ENCODE peak calls at places on chromosomes 11 and 22, in seven cellular contexts. One of them, this sample, is unnamed.

GRCh38 chr11:331332-332060 is 10.8 kb upstream of the IFITM3 start:
- DNase-seq in sigmoid colon: peak; percentile 29
- DNase-seq in transverse colon: no peak
- DNase-seq in K562: no peak
- DNase-seq in GM23338: no peak
- DNase-seq in GM12891: no peak
- DNase-seq in stomach: no peak
- DNase-seq in this sample: no peak

GRCh38 chr11:83773950-83774880 is 488.0 kb upstream of the CCDC90B start:
- DNase-seq in GM23338: no peak
- DNase-seq in sigmoid colon: no peak
- DNase-seq in GM12891: no peak
- DNase-seq in stomach: no peak
- DNase-seq in K562: no peak
- DNase-seq in transverse colon: no peak
- DNase-seq in this sample: no peak

GRCh38 chr11:128965485-128965884 is 22.8 kb upstream of the TP53AIP1 start:
- DNase-seq in sigmoid colon: no peak
- DNase-seq in GM12891: no peak
- DNase-seq in transverse colon: no peak
- DNase-seq in GM23338: no peak
- DNase-seq in stomach: no peak
- DNase-seq in K562: no peak
- DNase-seq in this sample: no peak

GRCh38 chr11:126061707-126062678 is 673 bp downstream of the CDON start:
- DNase-seq in K562: peak; percentile 12
- DNase-seq in sigmoid colon: peak; percentile 78
- DNase-seq in GM23338: peak; percentile 87
- DNase-seq in GM12891: no peak
- DNase-seq in transverse colon: peak; percentile 31
- DNase-seq in stomach: no peak
- DNase-seq in this sample: no peak

GRCh38 chr11:125110996-125111340 is 458 bp downstream of the TMEM218 start:
- DNase-seq in sigmoid colon: no peak
- DNase-seq in transverse colon: peak; percentile 11
- DNase-seq in stomach: no peak
- DNase-seq in GM12891: no peak
- DNase-seq in GM23338: peak; percentile 38
- DNase-seq in K562: peak; percentile 19
- DNase-seq in this sample: no peak

GRCh38 chr11:34124885-34125668 is 19.6 kb downstream of the NAT10 start:
- DNase-seq in transverse colon: no peak
- DNase-seq in stomach: no peak
- DNase-seq in GM12891: no peak
- DNase-seq in GM23338: no peak
- DNase-seq in sigmoid colon: no peak
- DNase-seq in K562: no peak
- DNase-seq in this sample: no peak

GRCh38 chr11:118201966-118202365 is 22.8 kb downstream of the JAML start:
- DNase-seq in K562: no peak
- DNase-seq in GM12891: no peak
- DNase-seq in sigmoid colon: no peak
- DNase-seq in transverse colon: no peak
- DNase-seq in stomach: no peak
- DNase-seq in GM23338: no peak
- DNase-seq in this sample: no peak

GRCh38 chr11:68525930-68526329 is 65.4 kb downstream of the PPP6R3 start:
- DNase-seq in K562: no peak
- DNase-seq in GM23338: no peak
- DNase-seq in sigmoid colon: no peak
- DNase-seq in stomach: no peak
- DNase-seq in transverse colon: no peak
- DNase-seq in GM12891: no peak
- DNase-seq in this sample: no peak

GRCh38 chr11:62555464-62556092 is 9.0 kb upstream of the AHNAK start:
- DNase-seq in K562: no peak
- DNase-seq in sigmoid colon: peak; percentile 76
- DNase-seq in stomach: no peak
- DNase-seq in GM23338: peak; percentile 32
- DNase-seq in transverse colon: peak; percentile 74
- DNase-seq in GM12891: no peak
- DNase-seq in this sample: no peak

GRCh38 chr22:40396882-40397281 is 26.5 kb downstream of the SGSM3 start:
- DNase-seq in GM12891: no peak
- DNase-seq in GM23338: peak; percentile 79
- DNase-seq in K562: no peak
- DNase-seq in transverse colon: peak; percentile 85
- DNase-seq in sigmoid colon: no peak
- DNase-seq in stomach: peak; percentile 91
- DNase-seq in this sample: peak; percentile 89

GRCh38 chr11:134666273-134667174 is 254.5 kb upstream of the B3GAT1 start:
- DNase-seq in stomach: peak; percentile 18
- DNase-seq in GM23338: no peak
- DNase-seq in transverse colon: no peak
- DNase-seq in sigmoid colon: peak; percentile 41
- DNase-seq in GM12891: no peak
- DNase-seq in K562: no peak
- DNase-seq in this sample: no peak

GRCh38 chr11:85718991-85719807 is 33.2 kb upstream of the CCDC89 start:
- DNase-seq in sigmoid colon: peak; percentile 66
- DNase-seq in GM12891: no peak
- DNase-seq in stomach: no peak
- DNase-seq in K562: no peak
- DNase-seq in transverse colon: no peak
- DNase-seq in GM23338: peak; percentile 86
- DNase-seq in this sample: no peak

GRCh38 chr22:50189849-50190181 is 4.1 kb downstream of the TRABD start:
- DNase-seq in GM12891: no peak
- DNase-seq in sigmoid colon: no peak
- DNase-seq in stomach: no peak
- DNase-seq in GM23338: no peak
- DNase-seq in transverse colon: peak; percentile 47
- DNase-seq in K562: no peak
- DNase-seq in this sample: no peak

GRCh38 chr11:34449013-34449412 is 10.3 kb downstream of the CAT start:
- DNase-seq in GM23338: no peak
- DNase-seq in sigmoid colon: no peak
- DNase-seq in GM12891: no peak
- DNase-seq in stomach: no peak
- DNase-seq in transverse colon: no peak
- DNase-seq in K562: no peak
- DNase-seq in this sample: no peak

GRCh38 chr11:86955674-86956522 is 703 bp upstream of the FZD4 start:
- DNase-seq in K562: peak; percentile 90
- DNase-seq in GM12891: peak; percentile 53
- DNase-seq in transverse colon: peak; percentile 85
- DNase-seq in stomach: peak; percentile 89
- DNase-seq in GM23338: peak; percentile 89
- DNase-seq in sigmoid colon: peak; percentile 93
- DNase-seq in this sample: peak; percentile 84

GRCh38 chr11:86735462-86736302 is 63.3 kb upstream of the ME3 start:
- DNase-seq in GM23338: no peak
- DNase-seq in K562: no peak
- DNase-seq in sigmoid colon: no peak
- DNase-seq in GM12891: no peak
- DNase-seq in stomach: no peak
- DNase-seq in transverse colon: no peak
- DNase-seq in this sample: no peak

GRCh38 chr22:32761251-32761903 is 40.1 kb upstream of the TIMP3 start:
- DNase-seq in transverse colon: no peak
- DNase-seq in GM23338: no peak
- DNase-seq in sigmoid colon: no peak
- DNase-seq in stomach: no peak
- DNase-seq in GM12891: no peak
- DNase-seq in K562: no peak
- DNase-seq in this sample: no peak

GRCh38 chr22:23033116-23033905 is 37.0 kb upstream of the GNAZ start:
- DNase-seq in sigmoid colon: no peak
- DNase-seq in stomach: no peak
- DNase-seq in GM12891: no peak
- DNase-seq in GM23338: no peak
- DNase-seq in K562: peak; percentile 43
- DNase-seq in transverse colon: no peak
- DNase-seq in this sample: no peak

GRCh38 chr11:15893080-15893492 is 463.3 kb downstream of the SOX6 start:
- DNase-seq in GM23338: no peak
- DNase-seq in transverse colon: no peak
- DNase-seq in sigmoid colon: no peak
- DNase-seq in stomach: no peak
- DNase-seq in K562: no peak
- DNase-seq in GM12891: no peak
- DNase-seq in this sample: no peak

DNA sequence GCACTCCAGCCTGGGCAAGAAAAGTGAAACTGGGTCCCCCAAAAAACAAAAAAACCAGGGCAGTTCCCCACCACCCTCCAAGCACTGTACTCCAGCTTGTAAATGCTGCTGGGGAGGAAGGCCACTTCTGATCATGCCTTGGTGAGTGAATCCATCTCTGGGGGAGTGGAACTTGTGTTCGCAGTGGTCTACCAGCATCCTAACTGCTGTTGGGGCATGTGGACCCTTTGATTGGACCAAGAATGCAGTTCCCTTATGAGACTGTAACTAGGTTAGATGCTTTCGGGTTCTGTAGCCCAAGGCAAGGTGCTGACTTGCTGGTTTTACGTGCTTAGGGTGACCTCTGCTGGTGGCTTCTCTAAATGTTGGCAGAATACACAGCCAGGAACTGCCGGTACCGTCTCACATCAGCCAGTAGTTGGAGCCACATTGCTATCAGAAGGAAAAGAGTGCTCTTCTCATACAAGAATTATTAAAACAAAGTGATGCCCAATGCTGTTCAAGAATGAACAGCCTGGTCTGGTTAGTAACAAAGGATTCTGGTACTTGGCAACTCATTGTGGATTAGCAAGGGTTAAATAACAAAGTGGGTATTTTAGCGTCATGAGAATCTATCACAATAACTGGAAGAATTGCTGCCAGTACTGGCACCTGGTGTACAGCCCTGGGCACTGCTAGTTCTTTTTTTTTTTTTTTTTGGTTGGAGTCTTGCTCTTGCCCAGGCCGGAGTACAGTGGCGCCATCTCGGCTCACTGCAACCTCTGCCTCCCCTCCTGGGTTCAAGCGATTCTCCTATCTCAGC is 13.0 kb downstream of the EIF1AD start:
- DNase-seq in stomach: peak; percentile 93
- DNase-seq in transverse colon: peak; percentile 94
- DNase-seq in GM23338: peak; percentile 97
- DNase-seq in sigmoid colon: peak; percentile 94
- DNase-seq in K562: peak; percentile 75
- DNase-seq in GM12891: peak; percentile 85
- DNase-seq in this sample: peak; percentile 85
- TF ChIP-seq POLR2AphosphoS5 in stomach: no peak
- TF ChIP-seq POLR2AphosphoS5 in transverse colon: peak; percentile 46
- TF ChIP-seq POLR2AphosphoS5 in GM23338: no peak
- TF ChIP-seq POLR2AphosphoS5 in sigmoid colon: peak; percentile 61
- TF ChIP-seq POLR2AphosphoS5 in K562: no peak
- TF ChIP-seq POLR2AphosphoS5 in GM12891: no peak
- TF ChIP-seq POLR2AphosphoS5 in this sample: peak; percentile 83

GRCh38 chr22:37749831-37750595 is 53.2 kb downstream of the TRIOBP start:
- DNase-seq in GM23338: no peak
- DNase-seq in sigmoid colon: no peak
- DNase-seq in transverse colon: no peak
- DNase-seq in stomach: no peak
- DNase-seq in K562: no peak
- DNase-seq in GM12891: no peak
- DNase-seq in this sample: peak; percentile 83
- TF ChIP-seq POLR2AphosphoS5 in GM23338: no peak
- TF ChIP-seq POLR2AphosphoS5 in sigmoid colon: no peak
- TF ChIP-seq POLR2AphosphoS5 in transverse colon: no peak
- TF ChIP-seq POLR2AphosphoS5 in stomach: no peak
- TF ChIP-seq POLR2AphosphoS5 in K562: no peak
- TF ChIP-seq POLR2AphosphoS5 in GM12891: no peak
- TF ChIP-seq POLR2AphosphoS5 in this sample: peak; percentile 23

GRCh38 chr11:47565340-47566165 is at the start of gene PTPMT1:
- DNase-seq in K562: peak; percentile 83
- DNase-seq in GM23338: peak; percentile 87
- DNase-seq in sigmoid colon: peak; percentile 87
- DNase-seq in transverse colon: peak; percentile 81
- DNase-seq in stomach: peak; percentile 77
- DNase-seq in GM12891: peak; percentile 74
- DNase-seq in this sample: peak; percentile 55
- TF ChIP-seq POLR2AphosphoS5 in K562: peak; percentile 73
- TF ChIP-seq POLR2AphosphoS5 in GM23338: peak; percentile 57
- TF ChIP-seq POLR2AphosphoS5 in sigmoid colon: peak; percentile 62
- TF ChIP-seq POLR2AphosphoS5 in transverse colon: no peak
- TF ChIP-seq POLR2AphosphoS5 in stomach: no peak
- TF ChIP-seq POLR2AphosphoS5 in GM12891: peak; percentile 77
- TF ChIP-seq POLR2AphosphoS5 in this sample: no peak

GRCh38 chr11:60950933-60951610 is 904 bp downstream of the SLC15A3 start:
- DNase-seq in transverse colon: no peak
- DNase-seq in sigmoid colon: no peak
- DNase-seq in K562: no peak
- DNase-seq in stomach: peak; percentile 56
- DNase-seq in GM12891: no peak
- DNase-seq in GM23338: peak; percentile 65
- DNase-seq in this sample: no peak

GRCh38 chr11:60951611-60951908 is 416 bp downstream of the SLC15A3 start:
- DNase-seq in stomach: no peak
- DNase-seq in GM12891: no peak
- DNase-seq in sigmoid colon: no peak
- DNase-seq in transverse colon: no peak
- DNase-seq in GM23338: peak; percentile 72
- DNase-seq in K562: no peak
- DNase-seq in this sample: no peak

GRCh38 chr11:60953781-60954180 is 1.8 kb upstream of the SLC15A3 start:
- DNase-seq in stomach: no peak
- DNase-seq in GM23338: no peak
- DNase-seq in K562: no peak
- DNase-seq in GM12891: no peak
- DNase-seq in transverse colon: no peak
- DNase-seq in sigmoid colon: no peak
- DNase-seq in this sample: no peak

GRCh38 chr11:60952742-60953170 is 780 bp upstream of the SLC15A3 start:
- DNase-seq in GM12891: no peak
- DNase-seq in transverse colon: no peak
- DNase-seq in stomach: no peak
- DNase-seq in K562: no peak
- DNase-seq in GM23338: no peak
- DNase-seq in sigmoid colon: no peak
- DNase-seq in this sample: no peak

DNA sequence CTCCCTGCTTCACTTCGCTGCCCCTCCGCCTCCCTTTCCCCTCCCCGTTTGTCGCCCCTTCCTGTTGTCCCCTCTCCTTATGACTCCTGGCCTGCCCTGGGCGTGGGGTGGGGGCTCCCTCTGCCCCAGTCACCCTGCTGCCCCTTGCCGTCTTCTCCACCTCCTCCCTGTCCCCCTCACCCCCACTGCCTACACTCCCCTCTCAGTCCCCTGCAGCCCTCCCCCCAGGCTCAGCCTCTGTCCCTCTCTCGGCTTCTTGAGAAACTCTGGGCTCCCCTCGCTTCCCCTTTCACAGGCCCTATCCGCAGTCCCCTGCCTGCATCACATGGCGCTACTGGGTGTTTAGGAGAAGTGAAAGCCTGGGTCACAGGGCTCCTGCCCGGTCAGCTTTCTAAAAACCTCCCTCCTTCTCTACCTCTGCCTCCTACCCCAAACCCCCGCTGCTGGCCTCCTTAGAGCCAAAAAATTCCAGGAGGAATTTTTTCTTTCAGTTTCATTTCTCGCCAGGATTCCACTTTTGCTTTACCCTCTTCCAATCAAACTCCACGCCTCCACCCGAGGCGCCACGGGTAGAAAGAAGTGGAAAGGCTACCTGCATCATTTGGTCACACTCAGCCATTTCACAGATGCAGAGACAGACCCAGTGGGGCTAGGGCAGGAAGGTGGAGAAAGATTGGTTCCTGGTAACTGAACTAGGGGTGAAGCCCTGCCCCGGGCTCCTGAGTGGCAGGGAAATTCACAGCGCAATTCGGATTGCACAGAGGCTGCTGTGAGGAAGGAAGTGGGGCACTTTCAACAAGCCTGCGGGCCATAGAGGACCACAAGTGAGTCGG is at the start of gene SLC15A3:
- DNase-seq in GM12891: peak; percentile 74
- DNase-seq in sigmoid colon: peak; percentile 87
- DNase-seq in K562: no peak
- DNase-seq in GM23338: peak; percentile 82
- DNase-seq in stomach: peak; percentile 60
- DNase-seq in transverse colon: peak; percentile 72
- DNase-seq in this sample: no peak
- TF ChIP-seq POLR2AphosphoS5 in GM12891: no peak
- TF ChIP-seq POLR2AphosphoS5 in sigmoid colon: peak; percentile 49
- TF ChIP-seq POLR2AphosphoS5 in K562: no peak
- TF ChIP-seq POLR2AphosphoS5 in GM23338: no peak
- TF ChIP-seq POLR2AphosphoS5 in stomach: no peak
- TF ChIP-seq POLR2AphosphoS5 in transverse colon: no peak
- TF ChIP-seq POLR2AphosphoS5 in this sample: no peak

This sample was measured in breast epithelium.